ENCODE peak calls at places on chromosomes 12 and 14, in five cellular contexts. One of them, this sample, is unnamed. For H3K9me3, the result is how much of the 10 kb centered on the place peaks cover.

GRCh38 chr12:93851245-93851665 is 174.1 kb downstream of the CRADD start:
- DNase-seq in right lobe of liver: no peak
- DNase-seq in neural progenitor cell: no peak
- DNase-seq in left ventricle myocardium inferior: no peak
- DNase-seq in AG04450: no peak
- DNase-seq in this sample: no peak

GRCh38 chr12:7369274-7369729 is 65.4 kb downstream of the ACSM4 start:
- DNase-seq in right lobe of liver: no peak
- DNase-seq in neural progenitor cell: no peak
- DNase-seq in left ventricle myocardium inferior: peak
- DNase-seq in AG04450: no peak
- DNase-seq in this sample: no peak

GRCh38 chr12:58416211-58416610 is 474.8 kb downstream of the ATP23 start:
- DNase-seq in right lobe of liver: no peak
- DNase-seq in neural progenitor cell: no peak
- DNase-seq in left ventricle myocardium inferior: no peak
- DNase-seq in AG04450: peak
- DNase-seq in this sample: no peak

GRCh38 chr12:47900480-47901129 is 4.2 kb downstream of the VDR start:
- DNase-seq in right lobe of liver: no peak
- DNase-seq in neural progenitor cell: no peak
- DNase-seq in left ventricle myocardium inferior: no peak
- DNase-seq in AG04450: no peak
- DNase-seq in this sample: peak

GRCh38 chr12:21323736-21324135 is 11.0 kb downstream of the SLCO1A2 start:
- DNase-seq in right lobe of liver: no peak
- DNase-seq in neural progenitor cell: no peak
- DNase-seq in left ventricle myocardium inferior: no peak
- DNase-seq in AG04450: no peak
- DNase-seq in this sample: no peak

GRCh38 chr14:23559010-23559920 is 3.2 kb downstream of the THTPA start:
- DNase-seq in right lobe of liver: no peak
- DNase-seq in neural progenitor cell: peak
- DNase-seq in left ventricle myocardium inferior: peak
- DNase-seq in AG04450: peak
- DNase-seq in this sample: peak

GRCh38 chr14:73241481-73242165 is 4.3 kb downstream of the PAPLN start:
- DNase-seq in right lobe of liver: no peak
- DNase-seq in neural progenitor cell: no peak
- DNase-seq in left ventricle myocardium inferior: no peak
- DNase-seq in AG04450: no peak
- DNase-seq in this sample: no peak

GRCh38 chr12:102740157-102741032 is 176.6 kb downstream of the PAH start:
- DNase-seq in right lobe of liver: no peak
- DNase-seq in neural progenitor cell: peak
- DNase-seq in left ventricle myocardium inferior: no peak
- DNase-seq in AG04450: no peak
- DNase-seq in this sample: no peak

GRCh38 chr14:99968156-99968920 is 96.9 kb upstream of the EVL start:
- DNase-seq in right lobe of liver: no peak
- DNase-seq in neural progenitor cell: no peak
- DNase-seq in left ventricle myocardium inferior: no peak
- DNase-seq in AG04450: peak
- DNase-seq in this sample: no peak

GRCh38 chr12:76757694-76758093 is 6.2 kb upstream of the ZDHHC17 start:
- DNase-seq in right lobe of liver: no peak
- DNase-seq in neural progenitor cell: no peak
- DNase-seq in left ventricle myocardium inferior: no peak
- DNase-seq in AG04450: no peak
- DNase-seq in this sample: no peak

GRCh38 chr14:80150301-80150700 is 61.0 kb downstream of the DIO2 start:
- DNase-seq in right lobe of liver: no peak
- DNase-seq in neural progenitor cell: no peak
- DNase-seq in left ventricle myocardium inferior: no peak
- DNase-seq in AG04450: no peak
- DNase-seq in this sample: no peak

GRCh38 chr14:82094819-82095218 is 561.2 kb upstream of the SEL1L start:
- DNase-seq in right lobe of liver: no peak
- DNase-seq in neural progenitor cell: no peak
- DNase-seq in left ventricle myocardium inferior: no peak
- DNase-seq in AG04450: no peak
- DNase-seq in this sample: no peak

GRCh38 chr12:52895726-52896189 is 9.1 kb downstream of the KRT8 start:
- DNase-seq in right lobe of liver: no peak
- DNase-seq in neural progenitor cell: no peak
- DNase-seq in left ventricle myocardium inferior: no peak
- DNase-seq in AG04450: no peak
- DNase-seq in this sample: no peak

GRCh38 chr12:50732591-50732990 is 31.3 kb upstream of the ATF1 start:
- DNase-seq in right lobe of liver: no peak
- DNase-seq in neural progenitor cell: no peak
- DNase-seq in left ventricle myocardium inferior: no peak
- DNase-seq in AG04450: peak
- DNase-seq in this sample: no peak

GRCh38 chr12:57603758-57604453 is 718 bp upstream of the DTX3 start:
- DNase-seq in right lobe of liver: no peak
- DNase-seq in neural progenitor cell: no peak
- DNase-seq in left ventricle myocardium inferior: peak
- DNase-seq in AG04450: no peak
- DNase-seq in this sample: no peak

GRCh38 chr12:38374751-38375150 is 58.2 kb downstream of the ALG10B start:
- DNase-seq in right lobe of liver: no peak
- DNase-seq in neural progenitor cell: no peak
- DNase-seq in left ventricle myocardium inferior: no peak
- DNase-seq in AG04450: no peak
- DNase-seq in this sample: no peak

GRCh38 chr12:131941116-131941986 is 8.4 kb upstream of the EP400 start:
- DNase-seq in right lobe of liver: no peak
- DNase-seq in neural progenitor cell: no peak
- DNase-seq in left ventricle myocardium inferior: no peak
- DNase-seq in AG04450: no peak
- DNase-seq in this sample: peak

GRCh38 chr12:84131076-84131475 is 781.5 kb downstream of the SLC6A15 start:
- DNase-seq in right lobe of liver: no peak
- DNase-seq in neural progenitor cell: no peak
- DNase-seq in left ventricle myocardium inferior: no peak
- DNase-seq in AG04450: peak
- DNase-seq in this sample: no peak

GRCh38 chr14:52961060-52961639 is 10.3 kb upstream of the FERMT2 start:
- DNase-seq in right lobe of liver: peak
- DNase-seq in neural progenitor cell: peak
- DNase-seq in left ventricle myocardium inferior: peak
- DNase-seq in AG04450: peak
- DNase-seq in this sample: peak

GRCh38 chr14:58533417-58533816 is 104.3 kb upstream of the DACT1 start:
- DNase-seq in right lobe of liver: no peak
- DNase-seq in neural progenitor cell: peak
- DNase-seq in left ventricle myocardium inferior: no peak
- DNase-seq in AG04450: no peak
- DNase-seq in this sample: no peak

GRCh38 chr12:13222076-13222475 is 25.6 kb downstream of the EMP1 start:
- DNase-seq in right lobe of liver: no peak
- DNase-seq in neural progenitor cell: no peak
- DNase-seq in left ventricle myocardium inferior: no peak
- DNase-seq in AG04450: no peak
- DNase-seq in this sample: no peak

GRCh38 chr12:115338566-115339294 is 654.8 kb upstream of the TBX3 start:
- DNase-seq in right lobe of liver: no peak
- DNase-seq in neural progenitor cell: no peak
- DNase-seq in left ventricle myocardium inferior: no peak
- DNase-seq in AG04450: no peak
- DNase-seq in this sample: no peak

GRCh38 chr14:83883732-83884131 is 1646.2 kb upstream of the FLRT2 start:
- DNase-seq in right lobe of liver: no peak
- DNase-seq in neural progenitor cell: no peak
- DNase-seq in left ventricle myocardium inferior: no peak
- DNase-seq in AG04450: no peak
- DNase-seq in this sample: no peak

GRCh38 chr14:44170099-44170498 is 337.0 kb downstream of the FSCB start:
- DNase-seq in right lobe of liver: no peak
- DNase-seq in neural progenitor cell: no peak
- DNase-seq in left ventricle myocardium inferior: no peak
- DNase-seq in AG04450: no peak
- DNase-seq in this sample: no peak

GRCh38 chr12:125185311-125185739 is 120.1 kb downstream of the AACS start:
- DNase-seq in right lobe of liver: no peak
- DNase-seq in neural progenitor cell: peak
- DNase-seq in left ventricle myocardium inferior: no peak
- DNase-seq in AG04450: no peak
- DNase-seq in this sample: no peak

GRCh38 chr12:10726945-10727344 is 3.8 kb upstream of the YBX3 start:
- DNase-seq in right lobe of liver: no peak
- DNase-seq in neural progenitor cell: no peak
- DNase-seq in left ventricle myocardium inferior: no peak
- DNase-seq in AG04450: no peak
- DNase-seq in this sample: no peak

DNA sequence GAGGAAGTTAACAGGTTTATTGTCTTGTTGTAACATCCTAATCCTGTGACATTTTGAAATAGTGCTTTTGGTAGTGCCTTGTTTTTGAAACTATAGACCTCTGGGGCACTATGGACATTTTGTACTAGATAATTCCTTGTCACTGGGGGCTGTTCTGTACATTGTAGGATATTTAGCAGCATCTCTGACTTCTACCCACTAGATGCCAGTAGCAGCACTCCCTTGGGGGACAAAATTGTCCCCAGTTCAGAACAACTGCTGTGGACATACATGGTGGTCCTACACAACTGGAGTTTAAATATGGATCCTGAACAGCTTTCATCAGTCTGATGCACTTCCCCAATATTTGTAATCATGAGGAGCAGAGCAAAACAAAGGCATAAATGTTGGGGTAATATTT is 264.7 kb downstream of the RAD51B start:
- DNase-seq in right lobe of liver: no peak
- DNase-seq in neural progenitor cell: peak
- DNase-seq in left ventricle myocardium inferior: no peak
- DNase-seq in AG04450: no peak
- DNase-seq in this sample: no peak
- TF ChIP-seq CTCF in right lobe of liver: peak
- TF ChIP-seq CTCF in neural progenitor cell: peak
- TF ChIP-seq CTCF in left ventricle myocardium inferior: peak
- TF ChIP-seq CTCF in AG04450: peak
- TF ChIP-seq CTCF in this sample: peak

DNA sequence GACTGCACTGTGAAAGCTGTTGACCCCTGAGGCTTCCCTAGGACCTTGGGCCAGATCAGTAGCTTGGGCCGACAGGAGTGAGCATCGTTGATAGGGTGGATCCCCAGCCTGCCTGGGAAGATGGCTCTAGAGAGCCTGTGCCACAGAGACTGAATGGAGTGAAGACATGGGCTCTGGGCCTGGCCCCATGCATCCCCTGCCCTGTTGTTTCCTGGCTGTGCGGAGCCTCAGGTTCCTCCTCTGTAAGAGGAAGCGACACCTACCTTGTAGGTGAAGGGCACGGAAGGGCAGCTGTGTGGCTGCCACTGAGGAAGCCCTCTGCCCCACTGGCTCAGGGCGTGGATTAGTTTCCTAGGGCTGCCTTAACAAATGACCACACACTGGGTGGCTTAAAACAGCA is 23.9 kb downstream of the PLEKHG3 start:
- DNase-seq in right lobe of liver: no peak
- DNase-seq in neural progenitor cell: no peak
- DNase-seq in left ventricle myocardium inferior: peak
- DNase-seq in AG04450: no peak
- DNase-seq in this sample: no peak
- H3K9me3 ChIP-seq in right lobe of liver: under half
- H3K9me3 ChIP-seq in neural progenitor cell: under half
- H3K9me3 ChIP-seq in left ventricle myocardium inferior: under half
- H3K9me3 ChIP-seq in AG04450: under half
- H3K9me3 ChIP-seq in this sample: under half

GRCh38 chr12:98515368-98516183 is at the start of gene TMPO:
- DNase-seq in right lobe of liver: peak
- DNase-seq in neural progenitor cell: peak
- DNase-seq in left ventricle myocardium inferior: peak
- DNase-seq in AG04450: peak
- DNase-seq in this sample: peak
- TF ChIP-seq CTCF in right lobe of liver: no peak
- TF ChIP-seq CTCF in neural progenitor cell: no peak
- TF ChIP-seq CTCF in left ventricle myocardium inferior: no peak
- TF ChIP-seq CTCF in AG04450: no peak
- TF ChIP-seq CTCF in this sample: no peak

GRCh38 chr12:46635818-46636217 is 190.0 kb downstream of the SLC38A4 start:
- DNase-seq in right lobe of liver: no peak
- DNase-seq in neural progenitor cell: no peak
- DNase-seq in left ventricle myocardium inferior: no peak
- DNase-seq in AG04450: no peak
- DNase-seq in this sample: no peak
- H3K9me3 ChIP-seq in right lobe of liver: under half
- H3K9me3 ChIP-seq in neural progenitor cell: under half
- H3K9me3 ChIP-seq in left ventricle myocardium inferior: half or more
- H3K9me3 ChIP-seq in AG04450: under half
- H3K9me3 ChIP-seq in this sample: under half

DNA sequence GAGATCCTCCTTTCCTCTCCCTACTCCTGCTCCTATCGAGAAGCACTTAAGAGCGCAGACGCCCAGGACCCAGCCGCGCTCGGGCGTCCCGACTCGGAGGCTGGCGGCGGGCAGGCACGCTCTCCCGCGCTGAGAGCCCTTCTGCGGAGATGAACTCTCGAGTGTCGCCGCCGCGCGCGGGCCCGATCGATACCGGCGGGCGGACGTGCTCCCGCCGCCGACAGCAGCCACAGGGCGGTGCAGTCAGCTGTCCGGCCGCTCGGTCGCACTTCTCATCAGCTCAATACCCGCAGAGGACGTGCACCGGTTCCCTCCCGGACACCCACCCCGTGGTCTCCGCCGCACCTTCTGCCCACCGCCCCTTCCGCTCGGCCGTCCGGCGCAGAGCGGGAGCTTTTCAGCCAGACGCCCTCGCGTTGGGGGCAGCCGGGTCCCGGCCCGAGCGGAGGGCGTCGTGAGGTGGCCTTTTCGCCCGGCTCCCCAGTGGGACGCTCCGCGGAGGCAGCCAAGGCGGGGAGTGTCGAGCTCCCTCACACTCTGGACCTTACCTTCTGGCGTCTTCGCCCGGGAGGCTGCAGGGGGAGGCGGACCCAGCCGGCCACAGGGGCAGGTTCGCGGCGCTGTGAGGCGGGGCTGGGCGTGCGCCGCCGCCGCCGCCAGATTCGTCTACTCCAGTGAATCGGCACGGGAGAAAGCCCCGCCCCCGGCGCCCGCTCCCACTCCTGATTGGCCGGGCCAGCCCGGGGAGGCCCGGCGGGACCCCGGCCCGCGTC is 421 bp upstream of the INSM2 start:
- DNase-seq in right lobe of liver: peak
- DNase-seq in neural progenitor cell: peak
- DNase-seq in left ventricle myocardium inferior: peak
- DNase-seq in AG04450: no peak
- DNase-seq in this sample: peak
- TF ChIP-seq CTCF in right lobe of liver: no peak
- TF ChIP-seq CTCF in neural progenitor cell: no peak
- TF ChIP-seq CTCF in left ventricle myocardium inferior: no peak
- TF ChIP-seq CTCF in AG04450: peak
- TF ChIP-seq CTCF in this sample: no peak

This sample was measured in upper lobe of right lung.